ENCODE peak calls at places on chromosomes 1 and 21, in nine cellular contexts. B is right lobe of liver, K is MG63, N is mesenchymal stem cell, L is IMR-90, H is fibroblast of lung, J is tibial artery, I is upper lobe of left lung, P is kidney epithelial cell. M is an unnamed sample. For H3K36me3, the result is how much of the 10 kb centered on the place peaks cover.

GRCh38 chr1:165369255-165369848 is 12.8 kb upstream of the LMX1A start:
- DNase-seq in B (peak), K (peak), N (peak), L (peak), H (peak), J (peak), I (peak), P (no peak), M (no peak)

GRCh38 chr1:77031101-77031662 is 163.9 kb downstream of the ST6GALNAC5 start:
- DNase-seq in B (no peak), K (peak), N (peak), L (peak), H (peak), J (no peak), I (no peak), P (no peak), M (peak)

GRCh38 chr1:201184734-201185453 is 5.7 kb upstream of the IGFN1 start:
- DNase-seq in B (no peak), K (peak), N (peak), L (peak), H (peak), J (no peak), I (peak), P (peak), M (peak)

GRCh38 chr1:198620951-198621824 is 17.7 kb upstream of the PTPRC start:
- DNase-seq in B (peak), K (no peak), N (no peak), L (no peak), H (no peak), J (no peak), I (peak), P (peak), M (no peak)

GRCh38 chr1:212470059-212470458 is 37.3 kb downstream of the NENF start:
- DNase-seq in B (peak), K (peak), N (peak), L (peak), H (peak), J (peak), I (peak), P (peak), M (peak)

GRCh38 chr1:222521299-222522104 is 26.4 kb downstream of the HHIPL2 start:
- DNase-seq in B (peak), K (peak), N (no peak), L (peak), H (peak), J (no peak), I (no peak), P (peak), M (no peak)

GRCh38 chr21:34956416-34957316 is 92.4 kb downstream of the RUNX1 start:
- DNase-seq in B (no peak), K (no peak), N (no peak), L (no peak), H (no peak), J (no peak), I (no peak), P (no peak), M (no peak)

GRCh38 chr1:185825556-185825955 is 91.4 kb downstream of the HMCN1 start:
- DNase-seq in B (no peak), K (no peak), N (peak), L (no peak), H (no peak), J (no peak), I (no peak), P (no peak), M (no peak)

GRCh38 chr1:207493212-207493611 is 2.7 kb upstream of the CR1 start:
- DNase-seq in B (no peak), K (no peak), N (no peak), L (no peak), H (no peak), J (no peak), I (no peak), P (no peak), M (no peak)

GRCh38 chr1:16068356-16069270 is 4.8 kb downstream of the FAM131C start:
- DNase-seq in B (peak), K (no peak), N (peak), L (peak), H (no peak), J (peak), I (peak), P (peak), M (no peak)

DNA sequence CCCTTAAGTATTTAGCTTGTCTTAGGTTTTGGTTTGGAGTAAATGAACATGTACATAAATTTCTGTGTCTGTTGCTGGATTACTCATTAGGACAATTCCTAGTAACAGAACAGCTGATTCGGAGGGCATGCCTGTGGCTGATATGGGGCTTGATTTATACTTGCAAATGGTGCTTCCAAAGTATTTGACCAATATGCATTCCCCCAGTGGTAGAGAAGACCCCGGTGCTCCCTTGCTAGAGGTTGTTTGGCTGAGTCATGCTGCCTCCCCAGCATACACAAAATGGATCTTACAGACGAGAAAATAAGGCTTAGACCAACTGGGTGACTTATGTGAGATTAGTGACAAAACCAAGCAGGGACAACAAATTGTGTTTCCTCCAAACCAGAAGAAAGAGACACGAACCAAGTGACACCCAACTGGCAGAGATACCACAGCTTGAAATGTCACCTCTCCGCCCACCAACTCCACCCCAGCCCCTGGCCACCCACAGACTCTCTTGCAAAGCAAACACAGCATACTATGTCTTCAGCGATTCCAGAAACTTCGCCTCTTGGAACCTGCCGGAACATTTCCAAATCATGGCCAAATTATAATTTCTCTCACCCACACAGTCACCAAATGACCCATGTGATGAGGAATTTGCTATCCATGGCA is 75.9 kb upstream of the ETS2 start:
- DNase-seq in B (no peak), K (no peak), N (peak), L (peak), H (peak), J (no peak), I (no peak), P (no peak), M (no peak)
- H3K4me3 ChIP-seq in B (no peak), K (no peak), N (no peak), L (no peak), H (no peak), J (no peak), I (no peak), P (no peak), M (no peak)

DNA sequence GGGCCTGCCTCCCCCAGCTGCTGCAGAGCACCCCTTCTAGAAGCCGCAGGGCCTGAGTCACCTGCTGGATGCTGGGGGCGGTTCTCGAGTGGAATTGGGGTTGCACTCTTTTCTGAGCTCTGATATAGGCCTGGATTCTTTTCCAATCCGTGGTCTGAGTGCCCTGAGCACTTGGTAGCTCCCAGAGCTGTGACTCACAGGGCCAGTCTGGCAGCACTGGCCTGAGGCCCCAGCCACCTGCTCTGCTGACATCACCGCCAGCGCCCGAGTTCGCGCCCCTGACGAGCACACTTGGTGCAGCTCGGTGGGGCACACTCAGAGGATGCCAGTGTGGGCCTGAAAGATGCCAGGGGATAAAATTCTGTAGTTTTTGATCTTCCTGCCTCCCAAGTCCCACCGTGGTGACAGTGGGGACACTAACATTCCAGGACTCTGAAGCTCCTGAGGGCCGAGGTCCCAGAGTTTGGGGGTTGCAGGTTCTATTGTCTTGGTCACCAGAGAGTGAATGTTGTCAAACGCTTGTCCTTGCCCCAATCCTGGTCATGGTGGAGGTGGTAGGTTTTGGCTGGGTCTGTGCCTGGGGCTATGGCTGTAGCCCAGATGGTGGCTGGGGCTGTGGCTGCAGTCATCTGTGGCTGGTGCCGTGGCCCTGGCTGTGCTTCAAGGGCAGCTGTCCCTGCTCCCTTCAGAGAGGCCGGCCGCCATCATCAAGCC is 74.6 kb downstream of the OBSCN start:
- DNase-seq in B (no peak), K (peak), N (peak), L (peak), H (peak), J (no peak), I (peak), P (peak), M (no peak)
- H3K36me3 ChIP-seq in B (under half), K (under half), N (under half), L (half or more), H (under half), J (half or more), I (under half), P (under half), M (under half)

GRCh38 chr1:113375878-113376277 is 14.4 kb upstream of the MAGI3 start:
- DNase-seq in B (no peak), K (no peak), N (no peak), L (no peak), H (no peak), J (no peak), I (no peak), P (no peak), M (no peak)
- H3K4me3 ChIP-seq in B (no peak), K (no peak), N (peak), L (no peak), H (peak), J (no peak), I (no peak), P (no peak), M (no peak)

GRCh38 chr1:215606036-215606435 is 38.9 kb downstream of the KCTD3 start:
- DNase-seq in B (no peak), K (no peak), N (no peak), L (no peak), H (no peak), J (no peak), I (no peak), P (no peak), M (no peak)

GRCh38 chr1:215605011-215605621 is 38.0 kb downstream of the KCTD3 start:
- DNase-seq in B (no peak), K (no peak), N (no peak), L (no peak), H (no peak), J (no peak), I (no peak), P (no peak), M (no peak)

GRCh38 chr1:215600867-215601266 is 33.8 kb downstream of the KCTD3 start:
- DNase-seq in B (no peak), K (no peak), N (no peak), L (no peak), H (no peak), J (no peak), I (no peak), P (no peak), M (no peak)

GRCh38 chr1:215601276-215601675 is 34.2 kb downstream of the KCTD3 start:
- DNase-seq in B (no peak), K (no peak), N (no peak), L (no peak), H (no peak), J (no peak), I (no peak), P (no peak), M (no peak)

DNA sequence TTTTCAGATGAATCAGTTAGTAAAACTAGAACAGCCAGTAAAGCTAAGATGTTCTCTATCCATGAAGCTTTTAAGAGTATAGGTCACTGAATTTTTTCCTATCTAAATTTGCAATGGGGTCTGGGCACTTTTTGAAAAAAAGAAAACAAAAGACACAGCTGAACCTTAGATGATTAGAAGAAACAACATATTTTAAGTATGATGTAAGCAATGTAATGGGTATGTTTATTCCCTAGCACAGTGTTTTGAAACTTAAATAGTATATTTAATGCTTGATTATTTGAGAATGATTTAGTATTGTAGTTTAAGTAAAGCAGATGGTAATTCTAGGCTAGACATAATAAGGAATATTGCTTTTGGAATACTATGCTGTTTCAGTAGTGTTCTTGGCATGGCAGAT is 36.2 kb downstream of the KCTD3 start:
- DNase-seq in B (no peak), K (no peak), N (no peak), L (peak), H (peak), J (no peak), I (no peak), P (no peak), M (no peak)
- H3K36me3 ChIP-seq in B (under half), K (under half), N (half or more), L (under half), H (under half), J (under half), I (under half), P (under half), M (under half)

DNA sequence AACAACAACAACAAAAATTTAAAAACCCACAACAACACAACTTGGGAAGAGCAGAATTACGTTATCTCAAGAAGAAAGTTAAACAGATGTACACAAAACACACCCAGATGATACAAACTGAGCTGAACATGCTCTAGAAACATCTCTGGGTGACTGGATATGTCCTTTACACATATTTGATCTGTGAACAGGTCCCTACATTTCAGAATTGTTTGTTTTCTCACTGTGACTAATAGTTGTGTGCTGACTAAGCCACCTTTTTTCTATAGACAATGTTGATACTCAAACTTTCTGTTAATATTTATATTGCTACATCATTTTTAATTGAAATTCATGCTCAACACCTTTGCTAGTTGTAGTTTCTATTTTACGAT is 994 bp upstream of the F11R start:
- DNase-seq in B (no peak), K (no peak), N (no peak), L (peak), H (no peak), J (no peak), I (no peak), P (no peak), M (no peak)
- H3K4me3 ChIP-seq in B (peak), K (no peak), N (no peak), L (no peak), H (no peak), J (no peak), I (no peak), P (peak), M (no peak)

GRCh38 chr1:955439-955838 is 3.6 kb downstream of the NOC2L start:
- DNase-seq in B (no peak), K (no peak), N (no peak), L (no peak), H (no peak), J (no peak), I (no peak), P (no peak), M (no peak)

GRCh38 chr1:954927-955326 is 4.1 kb downstream of the NOC2L start:
- DNase-seq in B (no peak), K (no peak), N (no peak), L (no peak), H (no peak), J (no peak), I (no peak), P (no peak), M (no peak)

GRCh38 chr1:952603-953002 is 6.5 kb downstream of the NOC2L start:
- DNase-seq in B (no peak), K (no peak), N (no peak), L (no peak), H (no peak), J (no peak), I (no peak), P (no peak), M (no peak)

GRCh38 chr1:952201-952600 is 6.9 kb downstream of the NOC2L start:
- DNase-seq in B (no peak), K (no peak), N (no peak), L (no peak), H (no peak), J (no peak), I (no peak), P (no peak), M (no peak)

GRCh38 chr1:953524-954320 is 5.3 kb downstream of the NOC2L start:
- DNase-seq in B (no peak), K (no peak), N (no peak), L (no peak), H (no peak), J (no peak), I (no peak), P (no peak), M (no peak)
- H3K36me3 ChIP-seq in B (under half), K (half or more), N (half or more), L (half or more), H (under half), J (half or more), I (under half), P (under half), M (half or more)

GRCh38 chr1:112542206-112542973 is 33.6 kb downstream of the WNT2B start:
- DNase-seq in B (no peak), K (no peak), N (no peak), L (no peak), H (no peak), J (no peak), I (no peak), P (no peak), M (no peak)

GRCh38 chr1:112544011-112544688 is 35.4 kb downstream of the WNT2B start:
- DNase-seq in B (no peak), K (peak), N (peak), L (peak), H (peak), J (no peak), I (no peak), P (peak), M (peak)

GRCh38 chr1:112541299-112541698 is 32.5 kb downstream of the WNT2B start:
- DNase-seq in B (no peak), K (no peak), N (no peak), L (no peak), H (no peak), J (no peak), I (no peak), P (no peak), M (no peak)

GRCh38 chr1:112546076-112546475 is 37.3 kb downstream of the WNT2B start:
- DNase-seq in B (no peak), K (no peak), N (no peak), L (no peak), H (no peak), J (no peak), I (no peak), P (peak), M (peak)

GRCh38 chr1:112544753-112545152 is 36.0 kb downstream of the WNT2B start:
- DNase-seq in B (no peak), K (no peak), N (no peak), L (peak), H (peak), J (no peak), I (no peak), P (no peak), M (no peak)
- H3K4me3 ChIP-seq in B (no peak), K (no peak), N (no peak), L (no peak), H (no peak), J (no peak), I (no peak), P (no peak), M (no peak)

DNA sequence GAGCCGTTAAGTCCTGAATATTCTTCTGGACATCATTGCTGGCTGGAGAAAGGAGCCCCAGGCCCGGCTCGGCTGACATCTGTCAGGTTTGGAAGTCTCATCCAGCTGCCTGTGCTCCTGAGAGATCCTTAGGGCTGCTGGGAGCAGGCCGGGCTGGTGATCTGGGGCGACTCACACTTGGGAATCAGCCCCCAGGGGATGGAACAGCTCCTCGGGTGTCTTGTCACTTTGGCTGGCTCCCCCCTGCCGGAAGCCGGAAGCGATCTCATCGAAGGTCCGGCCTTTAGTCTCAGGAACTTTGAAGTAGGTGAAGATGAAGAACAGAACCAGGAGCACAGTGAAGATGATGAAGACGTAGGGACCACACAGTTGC is 31.8 kb downstream of the SLC2A1 start:
- DNase-seq in B (no peak), K (no peak), N (no peak), L (no peak), H (no peak), J (no peak), I (no peak), P (no peak), M (no peak)
- H3K36me3 ChIP-seq in B (under half), K (half or more), N (under half), L (half or more), H (under half), J (half or more), I (under half), P (under half), M (half or more)

DNA sequence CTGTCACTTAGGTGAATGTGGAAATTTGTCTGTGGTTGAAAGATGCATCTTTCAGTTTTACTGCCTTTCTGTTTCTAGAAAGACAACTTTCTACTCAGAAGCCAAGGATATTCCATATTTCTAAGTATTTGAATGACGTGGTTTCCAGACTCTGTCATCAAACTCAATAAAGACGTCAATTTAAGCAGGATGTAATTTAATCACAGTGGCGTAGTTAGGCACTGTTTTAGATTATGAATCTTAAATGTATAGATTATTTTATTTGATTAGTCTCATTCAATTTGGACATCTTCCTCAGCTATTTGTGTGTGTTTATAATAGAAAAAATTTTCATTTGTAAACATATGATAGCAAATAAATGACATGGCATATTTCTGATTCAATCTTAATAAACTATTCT is 298.9 kb downstream of the RYR2 start:
- DNase-seq in B (no peak), K (no peak), N (no peak), L (no peak), H (no peak), J (no peak), I (no peak), P (no peak), M (no peak)
- H3K4me3 ChIP-seq in B (no peak), K (no peak), N (no peak), L (no peak), H (no peak), J (no peak), I (no peak), P (no peak), M (no peak)

M was measured in SJSA1.